ENCODE peak calls at places on chromosomes 1 and 21, in seven cellular contexts. One of them, this sample, is unnamed.
A peak's percentile ranks its signal among the peaks of the same experiment; 100 is the strongest.

GRCh38 chr1:57411262-57411661 is 12.6 kb downstream of the DAB1 start:
- DNase-seq in GM12892: no peak
- DNase-seq in HepG2: no peak
- DNase-seq in GM12878: no peak
- DNase-seq in H1: no peak
- DNase-seq in SK-N-SH: no peak
- DNase-seq in K562: no peak
- DNase-seq in this sample: no peak

GRCh38 chr1:113980120-113980519 is 846 bp downstream of the OLFML3 start:
- DNase-seq in GM12892: no peak
- DNase-seq in HepG2: no peak
- DNase-seq in GM12878: no peak
- DNase-seq in H1: no peak
- DNase-seq in SK-N-SH: no peak
- DNase-seq in K562: no peak
- DNase-seq in this sample: no peak

GRCh38 chr1:22383526-22384291 is 67.9 kb upstream of the ZBTB40 start:
- DNase-seq in GM12892: no peak
- DNase-seq in HepG2: no peak
- DNase-seq in GM12878: no peak
- DNase-seq in H1: no peak
- DNase-seq in SK-N-SH: no peak
- DNase-seq in K562: peak; percentile 68
- DNase-seq in this sample: no peak

GRCh38 chr1:179757958-179758357 is 14.9 kb downstream of the FAM163A start:
- DNase-seq in GM12892: no peak
- DNase-seq in HepG2: no peak
- DNase-seq in GM12878: no peak
- DNase-seq in H1: no peak
- DNase-seq in SK-N-SH: no peak
- DNase-seq in K562: no peak
- DNase-seq in this sample: no peak

GRCh38 chr1:125065092-125065820 is 3880.5 kb downstream of the SRGAP2C start:
- DNase-seq in GM12892: no peak
- DNase-seq in HepG2: no peak
- DNase-seq in GM12878: no peak
- DNase-seq in H1: no peak
- DNase-seq in SK-N-SH: no peak
- DNase-seq in K562: no peak
- DNase-seq in this sample: no peak

GRCh38 chr1:156439771-156440183 is 60.8 kb downstream of the MEF2D start:
- DNase-seq in GM12892: no peak
- DNase-seq in HepG2: no peak
- DNase-seq in GM12878: no peak
- DNase-seq in H1: no peak
- DNase-seq in SK-N-SH: no peak
- DNase-seq in K562: no peak
- DNase-seq in this sample: no peak

GRCh38 chr1:57752847-57753246 is 329.0 kb upstream of the DAB1 start:
- DNase-seq in GM12892: no peak
- DNase-seq in HepG2: no peak
- DNase-seq in GM12878: no peak
- DNase-seq in H1: no peak
- DNase-seq in SK-N-SH: no peak
- DNase-seq in K562: no peak
- DNase-seq in this sample: no peak

GRCh38 chr1:169322138-169322537 is 45.5 kb downstream of the NME7 start:
- DNase-seq in GM12892: no peak
- DNase-seq in HepG2: no peak
- DNase-seq in GM12878: no peak
- DNase-seq in H1: no peak
- DNase-seq in SK-N-SH: no peak
- DNase-seq in K562: no peak
- DNase-seq in this sample: no peak

GRCh38 chr1:70499695-70500094 is 88.6 kb downstream of the CTH start:
- DNase-seq in GM12892: no peak
- DNase-seq in HepG2: no peak
- DNase-seq in GM12878: no peak
- DNase-seq in H1: no peak
- DNase-seq in SK-N-SH: no peak
- DNase-seq in K562: no peak
- DNase-seq in this sample: no peak

GRCh38 chr1:70497152-70497551 is 86.1 kb downstream of the CTH start:
- DNase-seq in GM12892: no peak
- DNase-seq in HepG2: no peak
- DNase-seq in GM12878: no peak
- DNase-seq in H1: no peak
- DNase-seq in SK-N-SH: no peak
- DNase-seq in K562: no peak
- DNase-seq in this sample: no peak

GRCh38 chr1:70496181-70496580 is 85.1 kb downstream of the CTH start:
- DNase-seq in GM12892: no peak
- DNase-seq in HepG2: no peak
- DNase-seq in GM12878: no peak
- DNase-seq in H1: no peak
- DNase-seq in SK-N-SH: no peak
- DNase-seq in K562: no peak
- DNase-seq in this sample: no peak

GRCh38 chr1:70490153-70490552 is 79.1 kb downstream of the CTH start:
- DNase-seq in GM12892: no peak
- DNase-seq in HepG2: no peak
- DNase-seq in GM12878: no peak
- DNase-seq in H1: no peak
- DNase-seq in SK-N-SH: no peak
- DNase-seq in K562: no peak
- DNase-seq in this sample: no peak

DNA sequence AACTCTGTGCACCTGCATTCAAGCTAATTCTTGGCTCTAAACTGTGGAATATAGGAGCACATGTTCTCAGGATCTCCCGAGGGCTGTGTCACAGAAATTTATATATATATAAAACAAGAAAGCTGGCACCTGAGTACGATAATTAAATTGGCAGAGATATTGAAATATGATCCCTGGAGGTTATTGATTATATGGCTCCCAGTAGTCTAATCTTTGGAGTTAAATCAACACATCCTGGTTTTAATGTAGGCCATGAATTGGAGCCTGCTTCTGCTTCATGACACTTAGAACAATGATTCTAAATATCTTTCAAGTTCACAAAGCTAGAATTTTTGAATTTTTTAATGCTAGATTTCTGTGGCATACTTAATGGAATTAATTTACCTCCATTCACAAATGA is 84.3 kb downstream of the CTH start:
- DNase-seq in GM12892: no peak
- DNase-seq in HepG2: no peak
- DNase-seq in GM12878: no peak
- DNase-seq in H1: no peak
- DNase-seq in SK-N-SH: no peak
- DNase-seq in K562: no peak
- DNase-seq in this sample: no peak
- TF ChIP-seq TAF1 in GM12892: no peak
- TF ChIP-seq TAF1 in HepG2: no peak
- TF ChIP-seq TAF1 in GM12878: no peak
- TF ChIP-seq TAF1 in H1: no peak
- TF ChIP-seq TAF1 in SK-N-SH: no peak
- TF ChIP-seq TAF1 in K562: no peak
- TF ChIP-seq TAF1 in this sample: no peak

DNA sequence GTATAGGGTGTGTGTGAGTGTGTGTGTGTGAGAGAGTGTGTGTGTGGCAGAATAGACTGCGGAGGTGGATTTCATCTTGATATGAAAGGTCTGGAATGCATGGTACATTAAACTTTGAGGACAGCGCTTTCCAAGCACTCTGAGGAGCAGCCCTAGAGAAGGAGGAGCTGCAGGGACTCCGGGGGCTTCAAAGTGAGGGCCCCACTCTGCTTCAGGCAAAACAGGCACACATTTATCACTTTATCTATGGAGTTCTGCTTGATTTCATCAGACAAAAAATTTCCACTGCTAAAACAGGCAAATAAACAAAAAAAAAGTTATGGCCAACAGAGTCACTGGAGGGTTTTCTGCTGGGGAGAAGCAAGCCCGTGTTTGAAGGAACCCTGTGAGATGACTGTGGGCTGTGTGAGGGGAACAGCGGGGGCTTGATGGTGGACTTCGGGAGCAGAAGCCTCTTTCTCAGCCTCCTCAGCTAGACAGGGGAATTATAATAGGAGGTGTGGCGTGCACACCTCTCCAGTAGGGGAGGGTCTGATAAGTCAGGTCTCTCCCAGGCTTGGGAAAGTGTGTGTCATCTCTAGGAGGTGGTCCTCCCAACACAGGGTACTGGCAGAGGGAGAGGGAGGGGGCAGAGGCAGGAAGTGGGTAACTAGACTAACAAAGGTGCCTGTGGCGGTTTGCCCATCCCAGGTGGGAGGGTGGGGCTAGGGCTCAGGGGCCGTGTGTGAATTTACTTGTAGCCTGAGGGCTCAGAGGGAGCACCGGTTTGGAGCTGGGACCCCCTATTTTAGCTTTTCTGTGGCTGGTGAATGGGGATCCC is 18.3 kb upstream of the HDAC1 start:
- DNase-seq in GM12892: no peak
- DNase-seq in HepG2: peak; percentile 63
- DNase-seq in GM12878: no peak
- DNase-seq in H1: peak; percentile 77
- DNase-seq in SK-N-SH: no peak
- DNase-seq in K562: no peak
- DNase-seq in this sample: no peak
- TF ChIP-seq POLR2AphosphoS5 in GM12892: no peak
- TF ChIP-seq POLR2AphosphoS5 in HepG2: no peak
- TF ChIP-seq POLR2AphosphoS5 in GM12878: no peak
- TF ChIP-seq POLR2AphosphoS5 in H1: peak; percentile 28
- TF ChIP-seq POLR2AphosphoS5 in SK-N-SH: no peak
- TF ChIP-seq POLR2AphosphoS5 in K562: no peak
- TF ChIP-seq POLR2AphosphoS5 in this sample: no peak

GRCh38 chr21:36791150-36791549 is 92.2 kb downstream of the SIM2 start:
- DNase-seq in GM12892: no peak
- DNase-seq in HepG2: no peak
- DNase-seq in GM12878: no peak
- DNase-seq in H1: no peak
- DNase-seq in SK-N-SH: no peak
- DNase-seq in K562: no peak
- DNase-seq in this sample: no peak

GRCh38 chr21:36790616-36791015 is 91.7 kb downstream of the SIM2 start:
- DNase-seq in GM12892: no peak
- DNase-seq in HepG2: no peak
- DNase-seq in GM12878: no peak
- DNase-seq in H1: no peak
- DNase-seq in SK-N-SH: no peak
- DNase-seq in K562: no peak
- DNase-seq in this sample: no peak

GRCh38 chr21:36791695-36792451 is 93.0 kb downstream of the SIM2 start:
- DNase-seq in GM12892: no peak
- DNase-seq in HepG2: no peak
- DNase-seq in GM12878: no peak
- DNase-seq in H1: no peak
- DNase-seq in SK-N-SH: no peak
- DNase-seq in K562: no peak
- DNase-seq in this sample: no peak

GRCh38 chr21:36796070-36796469 is 97.2 kb downstream of the SIM2 start:
- DNase-seq in GM12892: no peak
- DNase-seq in HepG2: no peak
- DNase-seq in GM12878: no peak
- DNase-seq in H1: no peak
- DNase-seq in SK-N-SH: no peak
- DNase-seq in K562: no peak
- DNase-seq in this sample: no peak

GRCh38 chr21:36792505-36792967 is 93.6 kb downstream of the SIM2 start:
- DNase-seq in GM12892: no peak
- DNase-seq in HepG2: no peak
- DNase-seq in GM12878: no peak
- DNase-seq in H1: no peak
- DNase-seq in SK-N-SH: no peak
- DNase-seq in K562: no peak
- DNase-seq in this sample: no peak
- TF ChIP-seq TAF1 in GM12892: no peak
- TF ChIP-seq TAF1 in HepG2: no peak
- TF ChIP-seq TAF1 in GM12878: no peak
- TF ChIP-seq TAF1 in H1: no peak
- TF ChIP-seq TAF1 in SK-N-SH: no peak
- TF ChIP-seq TAF1 in K562: no peak
- TF ChIP-seq TAF1 in this sample: no peak

DNA sequence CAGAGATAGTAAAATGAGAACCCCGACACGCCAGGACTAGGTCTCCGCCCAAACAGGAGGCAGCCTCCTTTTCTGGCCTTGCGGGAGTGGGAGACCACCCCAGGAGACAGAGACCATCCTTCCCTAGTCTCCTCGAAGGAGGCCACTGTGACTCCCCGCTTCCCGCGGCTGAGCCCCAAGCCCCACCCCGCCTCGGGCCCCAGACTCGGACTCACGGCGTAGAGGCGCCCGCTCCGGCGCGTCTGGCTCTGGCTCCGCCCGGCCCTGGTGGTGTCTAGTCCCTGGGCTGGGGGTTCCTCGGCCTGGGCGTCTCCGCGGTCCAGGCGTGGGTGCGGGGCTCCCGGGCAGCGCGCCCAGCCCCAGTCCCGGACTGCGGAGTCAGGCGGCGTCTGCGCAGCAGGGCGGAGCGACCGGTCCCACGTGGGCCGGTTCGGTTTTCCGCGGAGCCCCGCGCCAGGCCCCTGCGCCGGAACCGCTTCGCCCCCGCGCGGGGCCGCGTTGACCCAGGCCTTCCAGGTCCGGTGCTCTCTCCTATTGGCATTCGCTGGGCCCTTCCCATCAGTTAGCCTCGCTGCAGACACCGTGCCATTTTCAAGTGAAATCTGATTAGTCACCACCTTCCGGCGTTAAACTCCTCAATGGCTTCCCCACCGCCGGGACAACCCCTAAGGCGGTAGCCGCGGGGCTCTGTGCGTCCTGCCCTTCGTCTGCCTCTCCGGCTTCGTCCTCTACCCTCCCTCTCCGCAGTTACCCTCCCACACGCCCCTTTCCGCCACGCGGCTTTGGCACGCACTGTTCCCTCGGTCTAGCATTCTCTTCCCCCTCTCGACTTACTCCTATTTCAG is at the start of gene C1orf216:
- DNase-seq in GM12892: peak; percentile 60
- DNase-seq in HepG2: no peak
- DNase-seq in GM12878: no peak
- DNase-seq in H1: peak; percentile 17
- DNase-seq in SK-N-SH: peak; percentile 90
- DNase-seq in K562: peak; percentile 81
- DNase-seq in this sample: peak; percentile 73
- TF ChIP-seq POLR2AphosphoS5 in GM12892: peak; percentile 63
- TF ChIP-seq POLR2AphosphoS5 in HepG2: no peak
- TF ChIP-seq POLR2AphosphoS5 in GM12878: peak; percentile 73
- TF ChIP-seq POLR2AphosphoS5 in H1: no peak
- TF ChIP-seq POLR2AphosphoS5 in SK-N-SH: peak; percentile 66
- TF ChIP-seq POLR2AphosphoS5 in K562: peak; percentile 61
- TF ChIP-seq POLR2AphosphoS5 in this sample: no peak